ENCODE peak calls at places on chromosome 4, in four cellular contexts. Z is GM23338, H is HepG2, W is HL-60. F is an unnamed sample.

GRCh38 chr4:6612961-6613675 is 27.4 kb upstream of the MRFAP1 start:
- DNase-seq in Z (no peak), H (no peak), W (no peak), F (no peak)

GRCh38 chr4:71202703-71203102 is 136.1 kb upstream of the SLC4A4 start:
- DNase-seq in Z (peak; percentile 8), H (no peak), W (no peak), F (no peak)

GRCh38 chr4:138113819-138114415 is 128.2 kb downstream of the SLC7A11 start:
- DNase-seq in Z (no peak), H (peak; percentile 33), W (no peak), F (no peak)

GRCh38 chr4:128286474-128287158 is 997 bp downstream of the PGRMC2 start:
- DNase-seq in Z (peak; percentile 46), H (peak; percentile 44), W (peak; percentile 34), F (peak; percentile 34)

GRCh38 chr4:56619160-56619559 is 61.9 kb downstream of the HOPX start:
- DNase-seq in Z (peak; percentile 13), H (no peak), W (no peak), F (no peak)

GRCh38 chr4:24521544-24521943 is 62.8 kb downstream of the DHX15 start:
- DNase-seq in Z (no peak), H (no peak), W (no peak), F (no peak)

GRCh38 chr4:176498857-176499256 is 179.1 kb downstream of the SPCS3 start:
- DNase-seq in Z (no peak), H (no peak), W (no peak), F (no peak)

GRCh38 chr4:68499021-68499420 is 51.8 kb downstream of the TMPRSS11E start:
- DNase-seq in Z (no peak), H (no peak), W (no peak), F (no peak)

DNA sequence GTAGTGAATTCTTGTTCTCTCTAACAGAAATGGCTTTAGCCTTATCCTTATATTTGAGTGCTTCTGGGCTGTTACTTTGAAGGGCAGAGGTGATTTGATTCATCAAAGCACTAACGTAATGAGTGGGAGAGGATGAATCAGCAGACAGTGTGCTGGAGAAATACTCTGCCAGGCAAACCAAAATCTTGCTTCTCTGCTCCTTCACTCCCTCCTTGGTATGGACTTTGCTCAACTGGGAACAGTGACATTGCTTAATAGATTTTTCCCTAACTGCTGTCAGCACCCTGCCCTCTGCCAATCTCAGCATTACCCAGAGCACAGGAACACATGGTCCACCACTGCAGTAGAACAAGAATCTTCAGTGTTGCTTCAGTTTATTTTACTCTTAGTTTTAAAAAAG is 56.0 kb downstream of the PDLIM5 start:
- DNase-seq in Z (no peak), H (peak; percentile 23), W (no peak), F (no peak)
- TF ChIP-seq POLR2AphosphoS5 in Z (no peak), H (no peak), W (no peak), F (no peak)

GRCh38 chr4:123871351-123871750 is 474.8 kb downstream of the SPRY1 start:
- DNase-seq in Z (no peak), H (no peak), W (no peak), F (no peak)

GRCh38 chr4:123867910-123868587 is 471.5 kb downstream of the SPRY1 start:
- DNase-seq in Z (no peak), H (peak; percentile 25), W (no peak), F (no peak)

GRCh38 chr4:123870283-123870876 is 473.8 kb downstream of the SPRY1 start:
- DNase-seq in Z (no peak), H (peak; percentile 45), W (no peak), F (no peak)

GRCh38 chr4:123866796-123867195 is 470.2 kb downstream of the SPRY1 start:
- DNase-seq in Z (no peak), H (peak; percentile 16), W (no peak), F (no peak)

DNA sequence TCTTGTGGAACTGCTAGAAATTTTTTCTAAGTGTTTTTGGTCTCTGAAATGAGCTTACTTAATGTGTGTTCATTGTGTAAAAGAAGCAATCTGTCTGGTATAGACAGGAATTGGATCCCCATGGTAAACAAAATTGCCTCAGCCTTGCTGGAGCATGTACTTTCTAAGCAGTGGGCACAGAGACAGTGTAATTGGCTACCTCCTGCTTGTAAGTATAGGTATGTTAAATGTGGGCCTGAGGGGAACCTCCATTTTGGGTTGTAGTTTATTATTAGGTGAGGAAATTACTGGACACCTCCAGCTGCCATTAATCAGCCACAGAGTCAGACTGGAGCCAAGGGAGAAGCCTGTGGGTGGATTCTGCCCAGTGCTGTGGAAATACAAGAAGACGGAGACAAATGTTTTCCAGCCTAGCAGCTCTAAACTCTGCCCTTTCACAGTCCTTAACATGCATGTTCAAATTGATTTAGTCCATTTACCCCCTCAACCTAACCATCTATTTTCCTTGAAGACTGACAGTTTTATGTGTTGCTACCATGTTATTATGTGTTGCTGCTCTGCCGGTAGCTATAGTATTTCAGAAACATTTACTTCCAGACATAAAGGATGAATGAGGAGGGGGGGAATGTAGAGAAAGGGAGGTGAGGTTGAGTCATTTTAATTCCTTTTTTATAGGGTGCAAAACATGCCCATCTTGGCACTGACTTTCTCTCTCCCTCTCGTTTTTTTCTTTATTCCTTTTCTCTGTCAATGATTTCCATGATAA is 473.1 kb downstream of the SPRY1 start:
- DNase-seq in Z (no peak), H (no peak), W (no peak), F (no peak)
- TF ChIP-seq POLR2AphosphoS5 in Z (no peak), H (no peak), W (no peak), F (no peak)

GRCh38 chr4:81724925-81725329 is 253.2 kb upstream of the RASGEF1B start:
- DNase-seq in Z (no peak), H (peak; percentile 7), W (no peak), F (no peak)
- TF ChIP-seq POLR2AphosphoS5 in Z (no peak), H (no peak), W (no peak), F (no peak)

GRCh38 chr4:174993916-174994315 is 75.8 kb downstream of the ADAM29 start:
- DNase-seq in Z (no peak), H (no peak), W (no peak), F (no peak)

DNA sequence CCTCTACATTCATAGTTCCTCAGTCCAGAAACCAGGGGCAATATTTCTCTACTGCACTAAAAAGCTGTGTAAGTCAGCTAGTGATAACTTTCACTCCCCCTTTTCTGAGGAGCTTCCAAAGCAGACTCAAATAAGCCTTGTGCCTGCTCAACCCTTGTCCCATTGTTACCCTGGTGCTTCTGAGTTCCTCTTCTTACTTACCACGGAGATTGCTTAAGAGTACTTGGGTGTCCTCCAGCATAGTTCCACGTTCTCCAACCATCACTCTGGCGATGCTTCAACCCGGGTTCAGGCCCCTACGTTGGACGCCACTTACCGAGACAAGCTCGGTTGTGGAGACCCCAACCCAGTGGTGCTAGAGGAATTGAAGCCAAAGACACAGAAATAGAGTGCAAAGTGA is 71.6 kb downstream of the ADAM29 start:
- DNase-seq in Z (no peak), H (no peak), W (peak; percentile 41), F (no peak)
- TF ChIP-seq POLR2AphosphoS5 in Z (no peak), H (no peak), W (no peak), F (no peak)

DNA sequence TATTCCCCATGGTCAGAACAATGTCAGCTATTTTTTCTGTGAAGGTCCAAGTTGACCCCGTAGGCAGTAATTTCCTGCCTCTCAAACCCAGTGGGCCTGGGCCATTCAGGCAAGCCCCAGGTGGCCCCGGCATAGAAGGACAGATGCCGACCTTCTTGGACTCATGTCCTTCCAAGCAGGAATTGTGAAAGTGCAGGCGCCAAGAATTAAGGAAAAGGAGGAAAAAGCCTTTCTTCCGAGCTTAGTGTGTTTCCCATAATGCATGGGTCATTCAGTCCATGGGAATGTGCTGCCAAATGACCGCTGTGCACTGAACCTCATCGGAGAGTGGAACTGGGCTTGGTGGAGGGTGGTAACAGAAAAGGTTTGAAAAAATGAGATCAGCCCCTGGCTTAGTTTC is 196.5 kb upstream of the HS3ST1 start:
- DNase-seq in Z (no peak), H (no peak), W (no peak), F (no peak)
- TF ChIP-seq POLR2AphosphoS5 in Z (no peak), H (no peak), W (no peak), F (no peak)

DNA sequence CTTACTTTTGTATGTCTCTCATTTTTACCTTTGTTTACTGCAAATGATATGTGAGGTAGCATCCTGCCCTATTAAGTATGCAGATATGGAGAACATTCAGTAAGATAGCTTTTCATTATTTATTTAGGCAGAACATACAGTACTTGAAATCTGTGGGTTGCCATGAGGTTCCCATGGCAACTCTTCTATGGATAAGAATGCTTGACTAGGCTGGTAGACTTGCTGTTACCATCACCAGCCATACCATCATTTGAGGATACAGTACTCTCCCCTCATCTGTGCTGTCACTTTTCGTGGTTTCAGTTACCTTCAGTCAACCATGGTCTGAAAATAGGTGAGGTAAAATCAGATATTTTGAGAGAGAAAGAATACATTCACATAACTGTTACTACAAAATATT is 56.7 kb downstream of the NAF1 start:
- DNase-seq in Z (peak; percentile 2), H (no peak), W (no peak), F (no peak)
- TF ChIP-seq POLR2AphosphoS5 in Z (no peak), H (no peak), W (no peak), F (no peak)

DNA sequence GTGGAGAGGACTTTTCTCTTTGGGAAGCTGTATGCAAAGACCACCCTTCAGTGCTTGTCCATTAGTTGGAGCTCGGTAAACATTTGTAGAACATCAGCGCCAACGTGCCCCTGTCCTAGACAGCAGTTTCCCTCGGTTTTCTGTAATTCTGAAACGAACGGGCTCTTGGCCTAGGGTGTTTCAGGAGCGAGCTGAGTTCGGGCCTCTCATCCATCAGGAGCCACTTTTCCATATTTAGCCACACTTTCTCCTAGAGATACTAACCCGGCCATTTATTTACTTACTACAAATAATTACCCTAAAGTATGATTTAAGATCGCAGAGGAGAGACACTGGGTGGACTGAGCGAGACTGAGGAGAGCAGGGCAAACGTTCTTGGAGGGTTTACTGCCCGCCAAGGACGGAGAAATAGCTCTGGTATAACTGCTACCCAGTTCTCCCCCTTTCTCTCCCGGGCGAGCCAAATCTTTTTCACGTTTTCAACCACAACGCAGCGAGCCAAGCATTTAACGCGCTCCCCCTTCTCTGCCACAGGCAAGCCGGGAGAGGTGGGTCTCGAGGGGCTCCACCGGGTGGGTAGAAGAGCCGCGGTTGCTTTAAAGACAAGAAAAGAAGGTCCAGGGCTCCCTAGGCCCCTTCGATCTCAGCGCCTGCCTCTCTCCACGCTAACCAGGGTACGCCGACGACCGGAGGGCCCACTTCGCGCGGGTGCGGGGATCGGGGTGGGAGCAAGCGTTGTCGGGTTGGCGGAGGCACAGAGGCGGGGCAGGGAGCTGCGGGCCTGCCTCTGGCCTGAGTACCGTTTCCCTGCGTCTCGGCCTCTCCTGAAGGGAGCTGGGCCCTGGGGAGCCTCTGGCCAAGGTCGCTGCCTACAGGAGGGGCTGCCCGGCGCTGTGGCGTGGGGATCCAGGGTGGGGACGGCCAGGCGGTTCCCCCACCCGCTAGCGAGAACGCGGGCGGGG is 10.8 kb upstream of the PITX2 start:
- DNase-seq in Z (peak; percentile 40), H (no peak), W (no peak), F (no peak)
- TF ChIP-seq POLR2AphosphoS5 in Z (no peak), H (no peak), W (no peak), F (no peak)

GRCh38 chr4:185142563-185142910 is 529 bp upstream of the SLC25A4 start:
- DNase-seq in Z (no peak), H (peak; percentile 37), W (no peak), F (no peak)

GRCh38 chr4:185141777-185142176 is 1.3 kb upstream of the SLC25A4 start:
- DNase-seq in Z (no peak), H (no peak), W (no peak), F (no peak)

GRCh38 chr4:185144601-185145240 is 1.7 kb downstream of the SLC25A4 start:
- DNase-seq in Z (no peak), H (peak; percentile 22), W (no peak), F (no peak)

GRCh38 chr4:185142911-185143595 is at the start of gene SLC25A4:
- DNase-seq in Z (peak; percentile 91), H (peak; percentile 77), W (peak; percentile 44), F (peak; percentile 87)

DNA sequence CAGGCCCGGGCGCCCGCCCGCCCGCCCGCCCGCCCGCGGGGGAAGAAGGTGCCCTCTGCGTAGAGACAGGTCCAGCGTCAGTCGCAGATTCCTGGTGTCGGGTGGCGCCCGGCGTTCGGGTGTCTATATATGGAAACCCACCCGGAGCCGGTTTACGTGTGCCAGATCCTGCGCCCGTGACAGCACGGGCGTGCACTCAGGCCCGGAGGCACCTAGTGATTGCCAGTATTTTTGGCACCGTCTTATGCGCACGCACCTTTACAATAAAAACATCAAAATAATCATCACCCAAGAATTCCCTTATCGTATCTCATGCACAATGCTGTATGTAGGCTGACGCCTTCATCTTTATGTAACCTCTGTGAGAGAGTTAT is 517 bp downstream of the SLC25A4 start:
- DNase-seq in Z (no peak), H (peak; percentile 22), W (no peak), F (no peak)
- TF ChIP-seq POLR2AphosphoS5 in Z (no peak), H (no peak), W (no peak), F (no peak)